ENCODE peak calls at places on chromosomes 12 and 14, in six cellular contexts. One of them, this sample, is unnamed.

GRCh38 chr14:79511146-79511545 is 700.2 kb downstream of the DIO2 start:
- ATAC-seq in right lobe of liver: no peak
- ATAC-seq in heart left ventricle: no peak
- ATAC-seq in GM12878: no peak
- ATAC-seq in A549: no peak
- ATAC-seq in HCT116: no peak
- ATAC-seq in this sample: no peak

GRCh38 chr14:54669759-54670630 is 103.1 kb downstream of the SAMD4A start:
- ATAC-seq in right lobe of liver: no peak
- ATAC-seq in heart left ventricle: no peak
- ATAC-seq in GM12878: no peak
- ATAC-seq in A549: peak
- ATAC-seq in HCT116: no peak
- ATAC-seq in this sample: peak

GRCh38 chr14:50303744-50304471 is 8.1 kb downstream of the L2HGDH start:
- ATAC-seq in right lobe of liver: peak
- ATAC-seq in heart left ventricle: peak
- ATAC-seq in GM12878: peak
- ATAC-seq in A549: no peak
- ATAC-seq in HCT116: no peak
- ATAC-seq in this sample: no peak

GRCh38 chr12:105229446-105229845 is 6.5 kb downstream of the APPL2 start:
- ATAC-seq in right lobe of liver: no peak
- ATAC-seq in heart left ventricle: no peak
- ATAC-seq in GM12878: no peak
- ATAC-seq in A549: no peak
- ATAC-seq in HCT116: no peak
- ATAC-seq in this sample: no peak

GRCh38 chr14:100423421-100424010 is 100.4 kb downstream of the SLC25A47 start:
- ATAC-seq in right lobe of liver: no peak
- ATAC-seq in heart left ventricle: no peak
- ATAC-seq in GM12878: no peak
- ATAC-seq in A549: no peak
- ATAC-seq in HCT116: no peak
- ATAC-seq in this sample: no peak

GRCh38 chr12:62190921-62191746 is 69.1 kb upstream of the USP15 start:
- ATAC-seq in right lobe of liver: peak
- ATAC-seq in heart left ventricle: peak
- ATAC-seq in GM12878: no peak
- ATAC-seq in A549: no peak
- ATAC-seq in HCT116: no peak
- ATAC-seq in this sample: no peak

GRCh38 chr12:22573181-22573580 is 28.8 kb upstream of the C2CD5 start:
- ATAC-seq in right lobe of liver: no peak
- ATAC-seq in heart left ventricle: no peak
- ATAC-seq in GM12878: no peak
- ATAC-seq in A549: no peak
- ATAC-seq in HCT116: no peak
- ATAC-seq in this sample: no peak

GRCh38 chr12:120854804-120855203 is 49.4 kb downstream of the SPPL3 start:
- ATAC-seq in right lobe of liver: no peak
- ATAC-seq in heart left ventricle: no peak
- ATAC-seq in GM12878: no peak
- ATAC-seq in A549: peak
- ATAC-seq in HCT116: no peak
- ATAC-seq in this sample: no peak

GRCh38 chr14:66624319-66624937 is 116.5 kb downstream of the GPHN start:
- ATAC-seq in right lobe of liver: peak
- ATAC-seq in heart left ventricle: peak
- ATAC-seq in GM12878: peak
- ATAC-seq in A549: peak
- ATAC-seq in HCT116: peak
- ATAC-seq in this sample: no peak

GRCh38 chr12:6061661-6062060 is 62.8 kb downstream of the VWF start:
- ATAC-seq in right lobe of liver: no peak
- ATAC-seq in heart left ventricle: no peak
- ATAC-seq in GM12878: no peak
- ATAC-seq in A549: no peak
- ATAC-seq in HCT116: no peak
- ATAC-seq in this sample: no peak

GRCh38 chr14:26282578-26282977 is 315.3 kb downstream of the NOVA1 start:
- ATAC-seq in right lobe of liver: no peak
- ATAC-seq in heart left ventricle: no peak
- ATAC-seq in GM12878: no peak
- ATAC-seq in A549: no peak
- ATAC-seq in HCT116: no peak
- ATAC-seq in this sample: no peak

GRCh38 chr12:4251228-4251891 is 22.2 kb upstream of the CCND2 start:
- ATAC-seq in right lobe of liver: no peak
- ATAC-seq in heart left ventricle: no peak
- ATAC-seq in GM12878: peak
- ATAC-seq in A549: no peak
- ATAC-seq in HCT116: no peak
- ATAC-seq in this sample: no peak

GRCh38 chr12:68851592-68851952 is 43.6 kb downstream of the MDM2 start:
- ATAC-seq in right lobe of liver: no peak
- ATAC-seq in heart left ventricle: no peak
- ATAC-seq in GM12878: no peak
- ATAC-seq in A549: no peak
- ATAC-seq in HCT116: no peak
- ATAC-seq in this sample: no peak

GRCh38 chr12:131949431-131950181 is at the start of gene EP400:
- ATAC-seq in right lobe of liver: peak
- ATAC-seq in heart left ventricle: peak
- ATAC-seq in GM12878: peak
- ATAC-seq in A549: peak
- ATAC-seq in HCT116: peak
- ATAC-seq in this sample: peak
- TF ChIP-seq CTCF in right lobe of liver: peak
- TF ChIP-seq CTCF in heart left ventricle: peak
- TF ChIP-seq CTCF in GM12878: peak
- TF ChIP-seq CTCF in A549: peak
- TF ChIP-seq CTCF in HCT116: peak
- TF ChIP-seq CTCF in this sample: no peak

GRCh38 chr12:109115758-109116610 is at the start of gene ACACB:
- ATAC-seq in right lobe of liver: peak
- ATAC-seq in heart left ventricle: peak
- ATAC-seq in GM12878: no peak
- ATAC-seq in A549: no peak
- ATAC-seq in HCT116: no peak
- ATAC-seq in this sample: peak
- H3K27ac ChIP-seq in right lobe of liver: peak
- H3K27ac ChIP-seq in heart left ventricle: peak
- H3K27ac ChIP-seq in GM12878: no peak
- H3K27ac ChIP-seq in A549: no peak
- H3K27ac ChIP-seq in HCT116: no peak
- H3K27ac ChIP-seq in this sample: peak

DNA sequence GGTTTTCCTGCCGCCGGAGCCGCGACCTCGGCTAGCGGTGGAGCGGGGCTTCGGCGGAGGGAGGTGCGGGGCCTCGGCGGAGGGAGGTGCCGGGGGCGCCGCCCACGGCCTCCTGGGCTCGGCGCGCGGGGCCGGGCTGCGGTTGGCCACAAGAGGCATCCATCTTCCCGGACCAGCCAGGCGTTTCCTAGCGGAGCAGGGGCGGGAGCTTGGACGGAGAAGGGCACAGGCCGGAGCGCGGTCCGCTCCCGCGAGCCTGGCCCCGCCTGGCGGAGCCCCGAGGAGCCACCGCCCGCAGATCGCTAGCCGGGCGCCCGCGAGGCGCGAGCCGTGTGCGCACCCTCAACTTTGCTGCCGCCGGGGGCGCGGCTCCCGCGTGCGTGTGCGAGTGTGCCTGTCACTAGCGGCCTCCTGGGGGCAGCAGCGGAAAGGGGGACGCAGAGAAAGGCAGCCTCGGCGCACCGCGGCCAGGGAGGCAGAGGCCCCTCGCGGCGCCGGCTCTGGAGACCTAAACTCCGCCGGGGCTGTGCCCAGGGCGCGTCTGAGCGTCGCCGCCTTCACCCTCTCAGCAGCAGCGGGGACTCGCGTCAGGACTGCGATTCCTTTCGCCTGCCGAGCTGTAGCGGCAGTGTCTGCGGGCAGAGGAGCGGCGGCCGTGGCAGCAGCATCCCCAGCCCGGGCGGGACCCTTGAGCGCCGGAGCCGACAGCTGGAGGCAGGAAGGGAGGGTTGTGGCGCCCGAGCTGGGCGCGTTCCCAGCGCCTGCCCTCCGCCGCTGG is 698 bp upstream of the SRGAP1 start:
- ATAC-seq in right lobe of liver: peak
- ATAC-seq in heart left ventricle: peak
- ATAC-seq in GM12878: peak
- ATAC-seq in A549: peak
- ATAC-seq in HCT116: peak
- ATAC-seq in this sample: peak
- TF ChIP-seq POLR2A in right lobe of liver: peak
- TF ChIP-seq POLR2A in heart left ventricle: no peak
- TF ChIP-seq POLR2A in GM12878: peak
- TF ChIP-seq POLR2A in A549: peak
- TF ChIP-seq POLR2A in HCT116: no peak
- TF ChIP-seq POLR2A in this sample: peak

GRCh38 chr12:47088021-47088944 is 8.5 kb upstream of the AMIGO2 start:
- ATAC-seq in right lobe of liver: no peak
- ATAC-seq in heart left ventricle: no peak
- ATAC-seq in GM12878: no peak
- ATAC-seq in A549: peak
- ATAC-seq in HCT116: no peak
- ATAC-seq in this sample: no peak
- TF ChIP-seq CTCF in right lobe of liver: no peak
- TF ChIP-seq CTCF in heart left ventricle: no peak
- TF ChIP-seq CTCF in GM12878: no peak
- TF ChIP-seq CTCF in A549: no peak
- TF ChIP-seq CTCF in HCT116: no peak
- TF ChIP-seq CTCF in this sample: no peak

DNA sequence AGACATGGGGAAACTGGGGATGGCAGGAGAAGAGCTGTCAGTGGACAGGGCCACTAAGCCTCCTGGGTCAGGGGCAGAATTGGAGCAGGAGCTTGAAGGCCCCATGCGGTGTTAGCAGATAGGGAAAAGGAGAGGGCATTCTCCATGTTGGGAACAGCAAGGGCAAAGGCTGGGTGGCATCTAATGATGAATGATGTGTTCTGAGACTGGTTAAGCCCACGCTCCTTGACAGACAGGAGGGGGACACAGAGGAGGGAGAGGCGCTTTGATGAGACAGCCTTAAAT is 63.0 kb downstream of the CLMN start:
- ATAC-seq in right lobe of liver: no peak
- ATAC-seq in heart left ventricle: no peak
- ATAC-seq in GM12878: no peak
- ATAC-seq in A549: no peak
- ATAC-seq in HCT116: no peak
- ATAC-seq in this sample: no peak
- H3K27ac ChIP-seq in right lobe of liver: no peak
- H3K27ac ChIP-seq in heart left ventricle: no peak
- H3K27ac ChIP-seq in GM12878: no peak
- H3K27ac ChIP-seq in A549: peak
- H3K27ac ChIP-seq in HCT116: no peak
- H3K27ac ChIP-seq in this sample: no peak

GRCh38 chr14:88017503-88017902 is 12.6 kb downstream of the GPR65 start:
- ATAC-seq in right lobe of liver: peak
- ATAC-seq in heart left ventricle: no peak
- ATAC-seq in GM12878: no peak
- ATAC-seq in A549: no peak
- ATAC-seq in HCT116: no peak
- ATAC-seq in this sample: no peak

GRCh38 chr14:88013750-88014349 is 8.9 kb downstream of the GPR65 start:
- ATAC-seq in right lobe of liver: peak
- ATAC-seq in heart left ventricle: peak
- ATAC-seq in GM12878: peak
- ATAC-seq in A549: peak
- ATAC-seq in HCT116: peak
- ATAC-seq in this sample: peak

GRCh38 chr14:88016768-88017167 is 11.8 kb downstream of the GPR65 start:
- ATAC-seq in right lobe of liver: no peak
- ATAC-seq in heart left ventricle: no peak
- ATAC-seq in GM12878: no peak
- ATAC-seq in A549: no peak
- ATAC-seq in HCT116: no peak
- ATAC-seq in this sample: no peak
- TF ChIP-seq POLR2A in right lobe of liver: no peak
- TF ChIP-seq POLR2A in heart left ventricle: no peak
- TF ChIP-seq POLR2A in GM12878: no peak
- TF ChIP-seq POLR2A in A549: no peak
- TF ChIP-seq POLR2A in HCT116: no peak
- TF ChIP-seq POLR2A in this sample: no peak

DNA sequence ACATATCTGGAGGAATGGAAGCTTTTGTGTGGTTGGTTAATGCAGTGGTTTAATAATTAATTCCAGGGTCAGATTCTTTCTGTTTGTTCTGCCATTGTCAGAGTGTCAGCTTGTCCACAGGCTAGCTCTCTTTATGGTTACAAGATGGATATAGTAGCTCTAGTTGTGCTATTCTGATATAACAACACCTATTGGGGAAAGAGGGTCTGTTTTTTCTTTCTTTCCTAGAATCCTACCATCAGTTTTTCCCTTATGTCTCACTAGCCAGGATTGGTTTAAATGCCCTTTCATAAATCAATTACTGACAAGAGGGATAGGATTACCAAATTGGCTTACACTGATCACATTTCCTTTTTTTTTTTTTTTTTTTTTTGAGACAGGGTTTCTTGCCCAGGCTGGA is 27.8 kb downstream of the CNOT2 start:
- ATAC-seq in right lobe of liver: peak
- ATAC-seq in heart left ventricle: no peak
- ATAC-seq in GM12878: no peak
- ATAC-seq in A549: peak
- ATAC-seq in HCT116: no peak
- ATAC-seq in this sample: no peak
- TF ChIP-seq CTCF in right lobe of liver: no peak
- TF ChIP-seq CTCF in heart left ventricle: no peak
- TF ChIP-seq CTCF in GM12878: no peak
- TF ChIP-seq CTCF in A549: no peak
- TF ChIP-seq CTCF in HCT116: no peak
- TF ChIP-seq CTCF in this sample: no peak

GRCh38 chr14:90508536-90509254 is 111.9 kb downstream of the CALM1 start:
- ATAC-seq in right lobe of liver: no peak
- ATAC-seq in heart left ventricle: no peak
- ATAC-seq in GM12878: no peak
- ATAC-seq in A549: no peak
- ATAC-seq in HCT116: peak
- ATAC-seq in this sample: no peak
- H3K27ac ChIP-seq in right lobe of liver: no peak
- H3K27ac ChIP-seq in heart left ventricle: no peak
- H3K27ac ChIP-seq in GM12878: no peak
- H3K27ac ChIP-seq in A549: no peak
- H3K27ac ChIP-seq in HCT116: peak
- H3K27ac ChIP-seq in this sample: no peak

This sample was measured in gastroesophageal sphincter.